ENCODE peak calls at places on chromosomes 6 and 20, in ten cellular contexts. One of them, this sample, is unnamed.

GRCh38 chr6:136307351-136307750 is 17.7 kb upstream of the BCLAF1 start:
- DNase-seq in choroid plexus epithelial cell: no peak
- DNase-seq in CD8-positive, alpha-beta memory T cell: no peak
- DNase-seq in astrocyte of the spinal cord: no peak
- DNase-seq in pancreas: no peak
- DNase-seq in endothelial cell of umbilical vein: no peak
- DNase-seq in A673: no peak
- DNase-seq in astrocyte: no peak
- DNase-seq in HCT116: no peak
- DNase-seq in lower leg skin: no peak
- DNase-seq in this sample: no peak

GRCh38 chr6:43096451-43097097 is 20.5 kb downstream of the PTK7 start:
- DNase-seq in CD8-positive, alpha-beta memory T cell: no peak
- DNase-seq in astrocyte of the spinal cord: peak
- DNase-seq in lower leg skin: no peak
- DNase-seq in HCT116: no peak
- DNase-seq in endothelial cell of umbilical vein: peak
- DNase-seq in A673: peak
- DNase-seq in pancreas: no peak
- DNase-seq in choroid plexus epithelial cell: peak
- DNase-seq in astrocyte: peak
- DNase-seq in this sample: peak

GRCh38 chr6:6712258-6712978 is 123.9 kb downstream of the LY86 start:
- DNase-seq in pancreas: peak
- DNase-seq in A673: no peak
- DNase-seq in astrocyte of the spinal cord: peak
- DNase-seq in HCT116: peak
- DNase-seq in lower leg skin: no peak
- DNase-seq in endothelial cell of umbilical vein: no peak
- DNase-seq in choroid plexus epithelial cell: peak
- DNase-seq in astrocyte: peak
- DNase-seq in CD8-positive, alpha-beta memory T cell: no peak
- DNase-seq in this sample: no peak

GRCh38 chr6:24780206-24780605 is 5.5 kb downstream of the GMNN start:
- DNase-seq in HCT116: no peak
- DNase-seq in astrocyte of the spinal cord: no peak
- DNase-seq in A673: no peak
- DNase-seq in choroid plexus epithelial cell: no peak
- DNase-seq in lower leg skin: no peak
- DNase-seq in CD8-positive, alpha-beta memory T cell: no peak
- DNase-seq in astrocyte: peak
- DNase-seq in endothelial cell of umbilical vein: no peak
- DNase-seq in pancreas: no peak
- DNase-seq in this sample: no peak

GRCh38 chr6:111122458-111123286 is 35.4 kb downstream of the SLC16A10 start:
- DNase-seq in A673: no peak
- DNase-seq in endothelial cell of umbilical vein: no peak
- DNase-seq in lower leg skin: no peak
- DNase-seq in choroid plexus epithelial cell: no peak
- DNase-seq in pancreas: no peak
- DNase-seq in astrocyte: no peak
- DNase-seq in HCT116: no peak
- DNase-seq in astrocyte of the spinal cord: no peak
- DNase-seq in CD8-positive, alpha-beta memory T cell: no peak
- DNase-seq in this sample: no peak

GRCh38 chr20:32110727-32111126 is 1.2 kb downstream of the TM9SF4 start:
- DNase-seq in pancreas: no peak
- DNase-seq in astrocyte of the spinal cord: no peak
- DNase-seq in A673: no peak
- DNase-seq in HCT116: no peak
- DNase-seq in astrocyte: no peak
- DNase-seq in CD8-positive, alpha-beta memory T cell: no peak
- DNase-seq in endothelial cell of umbilical vein: no peak
- DNase-seq in choroid plexus epithelial cell: no peak
- DNase-seq in lower leg skin: no peak
- DNase-seq in this sample: no peak

GRCh38 chr20:45508068-45508886 is 7.1 kb downstream of the SPINT3 start:
- DNase-seq in astrocyte: no peak
- DNase-seq in choroid plexus epithelial cell: no peak
- DNase-seq in A673: no peak
- DNase-seq in endothelial cell of umbilical vein: no peak
- DNase-seq in HCT116: no peak
- DNase-seq in astrocyte of the spinal cord: no peak
- DNase-seq in CD8-positive, alpha-beta memory T cell: no peak
- DNase-seq in lower leg skin: no peak
- DNase-seq in pancreas: no peak
- DNase-seq in this sample: no peak

GRCh38 chr20:45407067-45407745 is 883 bp upstream of the DBNDD2 start:
- DNase-seq in pancreas: peak
- DNase-seq in endothelial cell of umbilical vein: peak
- DNase-seq in A673: peak
- DNase-seq in HCT116: no peak
- DNase-seq in choroid plexus epithelial cell: peak
- DNase-seq in lower leg skin: no peak
- DNase-seq in astrocyte: peak
- DNase-seq in CD8-positive, alpha-beta memory T cell: no peak
- DNase-seq in astrocyte of the spinal cord: peak
- DNase-seq in this sample: peak

GRCh38 chr6:161319231-161319630 is 45.4 kb upstream of the AGPAT4 start:
- DNase-seq in astrocyte: no peak
- DNase-seq in astrocyte of the spinal cord: no peak
- DNase-seq in endothelial cell of umbilical vein: no peak
- DNase-seq in A673: no peak
- DNase-seq in choroid plexus epithelial cell: no peak
- DNase-seq in HCT116: no peak
- DNase-seq in CD8-positive, alpha-beta memory T cell: no peak
- DNase-seq in pancreas: no peak
- DNase-seq in lower leg skin: no peak
- DNase-seq in this sample: no peak

GRCh38 chr6:36120979-36121706 is 9.2 kb upstream of the MAPK13 start:
- DNase-seq in astrocyte of the spinal cord: no peak
- DNase-seq in lower leg skin: peak
- DNase-seq in choroid plexus epithelial cell: peak
- DNase-seq in CD8-positive, alpha-beta memory T cell: peak
- DNase-seq in HCT116: no peak
- DNase-seq in astrocyte: no peak
- DNase-seq in pancreas: no peak
- DNase-seq in endothelial cell of umbilical vein: peak
- DNase-seq in A673: no peak
- DNase-seq in this sample: no peak

GRCh38 chr20:22402550-22402949 is 181.8 kb downstream of the FOXA2 start:
- DNase-seq in endothelial cell of umbilical vein: no peak
- DNase-seq in pancreas: no peak
- DNase-seq in A673: no peak
- DNase-seq in choroid plexus epithelial cell: no peak
- DNase-seq in astrocyte: no peak
- DNase-seq in HCT116: no peak
- DNase-seq in lower leg skin: no peak
- DNase-seq in CD8-positive, alpha-beta memory T cell: no peak
- DNase-seq in astrocyte of the spinal cord: no peak
- DNase-seq in this sample: no peak

GRCh38 chr20:44295995-44296394 is 15.0 kb downstream of the FITM2 start:
- DNase-seq in choroid plexus epithelial cell: no peak
- DNase-seq in lower leg skin: no peak
- DNase-seq in pancreas: no peak
- DNase-seq in CD8-positive, alpha-beta memory T cell: no peak
- DNase-seq in astrocyte: no peak
- DNase-seq in endothelial cell of umbilical vein: no peak
- DNase-seq in A673: peak
- DNase-seq in astrocyte of the spinal cord: no peak
- DNase-seq in HCT116: no peak
- DNase-seq in this sample: no peak

GRCh38 chr20:38624084-38624483 is 22.5 kb downstream of the ARHGAP40 start:
- DNase-seq in HCT116: no peak
- DNase-seq in choroid plexus epithelial cell: no peak
- DNase-seq in astrocyte of the spinal cord: no peak
- DNase-seq in astrocyte: no peak
- DNase-seq in pancreas: no peak
- DNase-seq in A673: no peak
- DNase-seq in CD8-positive, alpha-beta memory T cell: no peak
- DNase-seq in lower leg skin: no peak
- DNase-seq in endothelial cell of umbilical vein: no peak
- DNase-seq in this sample: no peak

GRCh38 chr6:165931675-165932074 is 236.0 kb downstream of the TBXT start:
- DNase-seq in A673: no peak
- DNase-seq in HCT116: no peak
- DNase-seq in CD8-positive, alpha-beta memory T cell: no peak
- DNase-seq in lower leg skin: no peak
- DNase-seq in astrocyte of the spinal cord: no peak
- DNase-seq in endothelial cell of umbilical vein: no peak
- DNase-seq in choroid plexus epithelial cell: no peak
- DNase-seq in astrocyte: no peak
- DNase-seq in pancreas: no peak
- DNase-seq in this sample: no peak

GRCh38 chr6:136923116-136923953 is 1.2 kb downstream of the SLC35D3 start:
- DNase-seq in endothelial cell of umbilical vein: no peak
- DNase-seq in astrocyte of the spinal cord: no peak
- DNase-seq in choroid plexus epithelial cell: no peak
- DNase-seq in astrocyte: no peak
- DNase-seq in A673: no peak
- DNase-seq in pancreas: peak
- DNase-seq in HCT116: no peak
- DNase-seq in lower leg skin: no peak
- DNase-seq in CD8-positive, alpha-beta memory T cell: no peak
- DNase-seq in this sample: no peak

GRCh38 chr6:129206761-129207330 is 323.9 kb downstream of the LAMA2 start:
- DNase-seq in choroid plexus epithelial cell: no peak
- DNase-seq in endothelial cell of umbilical vein: no peak
- DNase-seq in pancreas: no peak
- DNase-seq in astrocyte: no peak
- DNase-seq in astrocyte of the spinal cord: no peak
- DNase-seq in lower leg skin: no peak
- DNase-seq in A673: peak
- DNase-seq in HCT116: no peak
- DNase-seq in CD8-positive, alpha-beta memory T cell: no peak
- DNase-seq in this sample: no peak

GRCh38 chr6:108742041-108742440 is 106.2 kb upstream of the ARMC2 start:
- DNase-seq in pancreas: no peak
- DNase-seq in CD8-positive, alpha-beta memory T cell: no peak
- DNase-seq in A673: no peak
- DNase-seq in astrocyte of the spinal cord: no peak
- DNase-seq in HCT116: no peak
- DNase-seq in astrocyte: no peak
- DNase-seq in choroid plexus epithelial cell: no peak
- DNase-seq in lower leg skin: no peak
- DNase-seq in endothelial cell of umbilical vein: no peak
- DNase-seq in this sample: no peak

GRCh38 chr6:73262701-73263569 is at the start of gene KHDC1:
- DNase-seq in pancreas: peak
- DNase-seq in CD8-positive, alpha-beta memory T cell: peak
- DNase-seq in astrocyte of the spinal cord: peak
- DNase-seq in endothelial cell of umbilical vein: peak
- DNase-seq in choroid plexus epithelial cell: peak
- DNase-seq in HCT116: no peak
- DNase-seq in astrocyte: peak
- DNase-seq in A673: peak
- DNase-seq in lower leg skin: no peak
- DNase-seq in this sample: peak

GRCh38 chr6:119727504-119728219 is 378.1 kb upstream of the MAN1A1 start:
- DNase-seq in HCT116: no peak
- DNase-seq in choroid plexus epithelial cell: no peak
- DNase-seq in A673: no peak
- DNase-seq in lower leg skin: no peak
- DNase-seq in astrocyte of the spinal cord: no peak
- DNase-seq in astrocyte: no peak
- DNase-seq in endothelial cell of umbilical vein: no peak
- DNase-seq in CD8-positive, alpha-beta memory T cell: no peak
- DNase-seq in pancreas: peak
- DNase-seq in this sample: no peak

GRCh38 chr6:44646355-44646754 is 258.8 kb downstream of the CDC5L start:
- DNase-seq in astrocyte: peak
- DNase-seq in choroid plexus epithelial cell: peak
- DNase-seq in CD8-positive, alpha-beta memory T cell: no peak
- DNase-seq in pancreas: no peak
- DNase-seq in astrocyte of the spinal cord: peak
- DNase-seq in lower leg skin: no peak
- DNase-seq in A673: no peak
- DNase-seq in endothelial cell of umbilical vein: no peak
- DNase-seq in HCT116: no peak
- DNase-seq in this sample: no peak
- H3K4me3 ChIP-seq in astrocyte: no peak
- H3K4me3 ChIP-seq in choroid plexus epithelial cell: no peak
- H3K4me3 ChIP-seq in CD8-positive, alpha-beta memory T cell: no peak
- H3K4me3 ChIP-seq in pancreas: no peak
- H3K4me3 ChIP-seq in astrocyte of the spinal cord: no peak
- H3K4me3 ChIP-seq in lower leg skin: no peak
- H3K4me3 ChIP-seq in A673: no peak
- H3K4me3 ChIP-seq in endothelial cell of umbilical vein: no peak
- H3K4me3 ChIP-seq in HCT116: no peak
- H3K4me3 ChIP-seq in this sample: no peak

GRCh38 chr20:62617711-62618483 is 24.4 kb upstream of the SLCO4A1 start:
- DNase-seq in lower leg skin: peak
- DNase-seq in endothelial cell of umbilical vein: peak
- DNase-seq in choroid plexus epithelial cell: no peak
- DNase-seq in A673: no peak
- DNase-seq in astrocyte of the spinal cord: no peak
- DNase-seq in astrocyte: no peak
- DNase-seq in pancreas: peak
- DNase-seq in CD8-positive, alpha-beta memory T cell: peak
- DNase-seq in HCT116: no peak
- DNase-seq in this sample: no peak
- H3K4me3 ChIP-seq in lower leg skin: no peak
- H3K4me3 ChIP-seq in endothelial cell of umbilical vein: no peak
- H3K4me3 ChIP-seq in choroid plexus epithelial cell: no peak
- H3K4me3 ChIP-seq in A673: no peak
- H3K4me3 ChIP-seq in astrocyte of the spinal cord: no peak
- H3K4me3 ChIP-seq in astrocyte: no peak
- H3K4me3 ChIP-seq in pancreas: no peak
- H3K4me3 ChIP-seq in CD8-positive, alpha-beta memory T cell: no peak
- H3K4me3 ChIP-seq in HCT116: no peak
- H3K4me3 ChIP-seq in this sample: no peak

GRCh38 chr20:58308290-58308679 is 1.2 kb upstream of the RAB22A start:
- DNase-seq in endothelial cell of umbilical vein: no peak
- DNase-seq in lower leg skin: no peak
- DNase-seq in HCT116: no peak
- DNase-seq in choroid plexus epithelial cell: no peak
- DNase-seq in A673: no peak
- DNase-seq in CD8-positive, alpha-beta memory T cell: no peak
- DNase-seq in pancreas: no peak
- DNase-seq in astrocyte: no peak
- DNase-seq in astrocyte of the spinal cord: no peak
- DNase-seq in this sample: no peak
- H3K4me3 ChIP-seq in endothelial cell of umbilical vein: no peak
- H3K4me3 ChIP-seq in lower leg skin: peak
- H3K4me3 ChIP-seq in HCT116: peak
- H3K4me3 ChIP-seq in choroid plexus epithelial cell: peak
- H3K4me3 ChIP-seq in A673: peak
- H3K4me3 ChIP-seq in CD8-positive, alpha-beta memory T cell: peak
- H3K4me3 ChIP-seq in pancreas: no peak
- H3K4me3 ChIP-seq in astrocyte: peak
- H3K4me3 ChIP-seq in astrocyte of the spinal cord: peak
- H3K4me3 ChIP-seq in this sample: no peak

DNA sequence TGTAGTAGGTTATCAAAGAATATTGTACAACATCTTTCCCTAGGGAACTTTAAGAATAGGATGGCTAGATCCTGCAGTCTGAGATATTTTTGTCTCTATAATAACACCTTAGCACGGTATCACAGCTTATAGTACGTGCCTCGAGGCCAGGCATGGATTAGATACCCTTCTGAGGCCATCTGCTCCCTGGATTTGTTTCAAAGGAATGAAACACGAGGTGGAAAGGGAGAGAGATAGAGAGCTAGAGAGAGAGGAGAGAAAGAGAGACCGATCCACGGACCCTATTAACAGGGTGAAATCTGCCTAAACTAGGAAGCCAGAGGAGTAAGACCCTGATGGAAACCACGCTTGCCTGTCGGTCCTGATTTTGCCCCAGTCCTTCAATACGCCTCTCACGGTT is 92.5 kb downstream of the CD83 start:
- DNase-seq in astrocyte: no peak
- DNase-seq in pancreas: no peak
- DNase-seq in endothelial cell of umbilical vein: no peak
- DNase-seq in A673: no peak
- DNase-seq in CD8-positive, alpha-beta memory T cell: no peak
- DNase-seq in choroid plexus epithelial cell: no peak
- DNase-seq in lower leg skin: no peak
- DNase-seq in HCT116: no peak
- DNase-seq in astrocyte of the spinal cord: no peak
- DNase-seq in this sample: no peak
- H3K4me3 ChIP-seq in astrocyte: peak
- H3K4me3 ChIP-seq in pancreas: no peak
- H3K4me3 ChIP-seq in endothelial cell of umbilical vein: no peak
- H3K4me3 ChIP-seq in A673: peak
- H3K4me3 ChIP-seq in CD8-positive, alpha-beta memory T cell: no peak
- H3K4me3 ChIP-seq in choroid plexus epithelial cell: no peak
- H3K4me3 ChIP-seq in lower leg skin: no peak
- H3K4me3 ChIP-seq in HCT116: peak
- H3K4me3 ChIP-seq in astrocyte of the spinal cord: no peak
- H3K4me3 ChIP-seq in this sample: peak